ENCODE peak calls at places on chromosome 19, in nine cellular contexts. One of them, this sample, is unnamed.

GRCh38 chr19:7211191-7211988 is 82.8 kb downstream of the INSR start:
- DNase-seq in GM23338: no peak
- DNase-seq in GM12865: no peak
- DNase-seq in lower leg skin: no peak
- DNase-seq in fibroblast of mammary gland: no peak
- DNase-seq in BJ: no peak
- DNase-seq in AG04450: no peak
- DNase-seq in esophagus squamous epithelium: no peak
- DNase-seq in AG04449: no peak
- DNase-seq in this sample: no peak

GRCh38 chr19:53908933-53909415 is at the start of gene CACNG7:
- DNase-seq in BJ: no peak
- DNase-seq in lower leg skin: no peak
- DNase-seq in fibroblast of mammary gland: no peak
- DNase-seq in AG04450: no peak
- DNase-seq in AG04449: no peak
- DNase-seq in esophagus squamous epithelium: no peak
- DNase-seq in GM12865: no peak
- DNase-seq in GM23338: peak; percentile 83
- DNase-seq in this sample: no peak

GRCh38 chr19:19900124-19900523 is 622 bp upstream of the ZNF93 start:
- DNase-seq in lower leg skin: no peak
- DNase-seq in BJ: peak; percentile 17
- DNase-seq in esophagus squamous epithelium: no peak
- DNase-seq in AG04449: peak; percentile 16
- DNase-seq in fibroblast of mammary gland: peak; percentile 79
- DNase-seq in GM12865: no peak
- DNase-seq in AG04450: peak; percentile 61
- DNase-seq in GM23338: peak; percentile 33
- DNase-seq in this sample: no peak

GRCh38 chr19:18280247-18281081 is 958 bp downstream of the JUND start:
- DNase-seq in fibroblast of mammary gland: peak; percentile 66
- DNase-seq in BJ: no peak
- DNase-seq in AG04450: no peak
- DNase-seq in GM12865: peak; percentile 93
- DNase-seq in AG04449: no peak
- DNase-seq in esophagus squamous epithelium: peak; percentile 52
- DNase-seq in GM23338: peak; percentile 46
- DNase-seq in lower leg skin: peak; percentile 71
- DNase-seq in this sample: peak; percentile 82

GRCh38 chr19:47499863-47500830 is 14.7 kb downstream of the NAPA start:
- DNase-seq in esophagus squamous epithelium: no peak
- DNase-seq in fibroblast of mammary gland: no peak
- DNase-seq in GM23338: peak; percentile 71
- DNase-seq in AG04449: no peak
- DNase-seq in GM12865: no peak
- DNase-seq in AG04450: no peak
- DNase-seq in BJ: no peak
- DNase-seq in lower leg skin: no peak
- DNase-seq in this sample: no peak

GRCh38 chr19:38852231-38853044 is 2.7 kb upstream of the HNRNPL start:
- DNase-seq in GM23338: peak; percentile 78
- DNase-seq in GM12865: peak; percentile 81
- DNase-seq in esophagus squamous epithelium: no peak
- DNase-seq in lower leg skin: peak; percentile 70
- DNase-seq in AG04449: no peak
- DNase-seq in fibroblast of mammary gland: peak; percentile 75
- DNase-seq in BJ: no peak
- DNase-seq in AG04450: no peak
- DNase-seq in this sample: peak; percentile 58

GRCh38 chr19:1455336-1456120 is 5.6 kb downstream of the APC2 start:
- DNase-seq in AG04449: no peak
- DNase-seq in GM12865: peak; percentile 68
- DNase-seq in GM23338: peak; percentile 100
- DNase-seq in fibroblast of mammary gland: peak; percentile 69
- DNase-seq in esophagus squamous epithelium: no peak
- DNase-seq in AG04450: no peak
- DNase-seq in lower leg skin: peak; percentile 40
- DNase-seq in BJ: no peak
- DNase-seq in this sample: peak; percentile 94

GRCh38 chr19:44755219-44755618 is 6.7 kb downstream of the BCL3 start:
- DNase-seq in BJ: no peak
- DNase-seq in lower leg skin: no peak
- DNase-seq in esophagus squamous epithelium: no peak
- DNase-seq in GM12865: no peak
- DNase-seq in AG04449: no peak
- DNase-seq in AG04450: no peak
- DNase-seq in fibroblast of mammary gland: no peak
- DNase-seq in GM23338: no peak
- DNase-seq in this sample: no peak

GRCh38 chr19:28700176-28700575 is 512.8 kb downstream of the UQCRFS1 start:
- DNase-seq in esophagus squamous epithelium: no peak
- DNase-seq in lower leg skin: no peak
- DNase-seq in AG04449: no peak
- DNase-seq in GM12865: no peak
- DNase-seq in GM23338: no peak
- DNase-seq in BJ: no peak
- DNase-seq in AG04450: no peak
- DNase-seq in fibroblast of mammary gland: no peak
- DNase-seq in this sample: no peak

GRCh38 chr19:46850228-46851203 is at the start of gene AP2S1:
- DNase-seq in esophagus squamous epithelium: peak; percentile 89
- DNase-seq in BJ: peak; percentile 98
- DNase-seq in fibroblast of mammary gland: peak; percentile 99
- DNase-seq in lower leg skin: peak; percentile 99
- DNase-seq in AG04450: peak; percentile 96
- DNase-seq in GM12865: peak; percentile 97
- DNase-seq in GM23338: peak; percentile 100
- DNase-seq in AG04449: peak; percentile 95
- DNase-seq in this sample: peak; percentile 99

GRCh38 chr19:38850976-38851621 is 1.3 kb upstream of the HNRNPL start:
- DNase-seq in lower leg skin: no peak
- DNase-seq in BJ: no peak
- DNase-seq in AG04449: no peak
- DNase-seq in fibroblast of mammary gland: no peak
- DNase-seq in AG04450: no peak
- DNase-seq in esophagus squamous epithelium: no peak
- DNase-seq in GM23338: peak; percentile 65
- DNase-seq in GM12865: peak; percentile 36
- DNase-seq in this sample: no peak

GRCh38 chr19:34962281-34962944 is 1.6 kb downstream of the ZNF792 start:
- DNase-seq in lower leg skin: no peak
- DNase-seq in AG04450: no peak
- DNase-seq in BJ: no peak
- DNase-seq in fibroblast of mammary gland: no peak
- DNase-seq in GM12865: no peak
- DNase-seq in GM23338: no peak
- DNase-seq in esophagus squamous epithelium: no peak
- DNase-seq in AG04449: no peak
- DNase-seq in this sample: no peak

GRCh38 chr19:3575260-3575741 is 2.6 kb downstream of the HMG20B start:
- DNase-seq in BJ: no peak
- DNase-seq in GM12865: peak; percentile 73
- DNase-seq in esophagus squamous epithelium: no peak
- DNase-seq in AG04450: no peak
- DNase-seq in lower leg skin: no peak
- DNase-seq in fibroblast of mammary gland: no peak
- DNase-seq in GM23338: peak; percentile 80
- DNase-seq in AG04449: no peak
- DNase-seq in this sample: peak; percentile 79

GRCh38 chr19:7006305-7006704 is 14.9 kb downstream of the MBD3L2B start:
- DNase-seq in GM23338: no peak
- DNase-seq in GM12865: no peak
- DNase-seq in fibroblast of mammary gland: no peak
- DNase-seq in esophagus squamous epithelium: no peak
- DNase-seq in BJ: no peak
- DNase-seq in AG04449: no peak
- DNase-seq in lower leg skin: no peak
- DNase-seq in AG04450: no peak
- DNase-seq in this sample: no peak

GRCh38 chr19:15161028-15161984 is 39.5 kb downstream of the NOTCH3 start:
- DNase-seq in GM23338: peak; percentile 38
- DNase-seq in esophagus squamous epithelium: no peak
- DNase-seq in GM12865: peak; percentile 67
- DNase-seq in AG04450: no peak
- DNase-seq in fibroblast of mammary gland: peak; percentile 25
- DNase-seq in BJ: no peak
- DNase-seq in lower leg skin: no peak
- DNase-seq in AG04449: no peak
- DNase-seq in this sample: peak; percentile 66
- TF ChIP-seq CTCF in GM23338: peak; percentile 43
- TF ChIP-seq CTCF in esophagus squamous epithelium: no peak
- TF ChIP-seq CTCF in GM12865: peak; percentile 71
- TF ChIP-seq CTCF in AG04450: peak; percentile 48
- TF ChIP-seq CTCF in fibroblast of mammary gland: peak; percentile 30
- TF ChIP-seq CTCF in BJ: peak; percentile 50
- TF ChIP-seq CTCF in lower leg skin: no peak
- TF ChIP-seq CTCF in AG04449: peak; percentile 22
- TF ChIP-seq CTCF in this sample: peak; percentile 50

DNA sequence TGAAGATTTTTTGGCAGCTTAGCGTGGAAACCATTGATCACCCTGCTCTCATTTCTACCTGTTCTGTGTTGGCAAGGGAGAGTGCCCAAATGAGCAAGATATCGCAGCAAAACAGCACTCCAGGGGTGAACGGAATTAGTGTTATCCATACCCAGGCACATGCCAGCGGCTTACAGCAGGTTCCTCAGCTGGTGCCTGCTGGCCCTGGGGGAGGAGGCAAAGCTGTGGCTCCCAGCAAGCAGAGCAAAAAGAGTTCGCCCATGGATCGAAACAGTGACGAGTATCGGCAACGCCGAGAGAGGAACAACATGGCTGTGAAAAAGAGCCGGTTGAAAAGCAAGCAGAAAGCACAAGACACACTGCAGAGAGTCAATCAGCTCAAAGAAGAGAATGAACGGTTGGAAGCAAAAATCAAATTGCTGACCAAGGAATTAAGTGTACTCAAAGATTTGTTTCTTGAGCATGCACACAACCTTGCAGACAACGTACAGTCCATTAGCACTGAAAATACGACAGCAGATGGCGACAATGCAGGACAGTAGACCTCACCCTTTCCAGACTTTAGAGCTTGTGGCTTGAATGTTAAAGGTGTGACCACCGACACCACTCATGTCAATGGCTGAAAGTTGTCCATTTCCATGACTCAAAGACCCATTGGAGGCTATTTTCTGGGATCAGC is 5.8 kb downstream of the CEBPG start:
- DNase-seq in BJ: no peak
- DNase-seq in GM23338: no peak
- DNase-seq in lower leg skin: no peak
- DNase-seq in fibroblast of mammary gland: no peak
- DNase-seq in AG04449: no peak
- DNase-seq in esophagus squamous epithelium: no peak
- DNase-seq in AG04450: no peak
- DNase-seq in GM12865: no peak
- DNase-seq in this sample: no peak
- TF ChIP-seq CTCF in BJ: no peak
- TF ChIP-seq CTCF in GM23338: no peak
- TF ChIP-seq CTCF in lower leg skin: no peak
- TF ChIP-seq CTCF in fibroblast of mammary gland: no peak
- TF ChIP-seq CTCF in AG04449: no peak
- TF ChIP-seq CTCF in esophagus squamous epithelium: no peak
- TF ChIP-seq CTCF in AG04450: no peak
- TF ChIP-seq CTCF in GM12865: no peak
- TF ChIP-seq CTCF in this sample: no peak

DNA sequence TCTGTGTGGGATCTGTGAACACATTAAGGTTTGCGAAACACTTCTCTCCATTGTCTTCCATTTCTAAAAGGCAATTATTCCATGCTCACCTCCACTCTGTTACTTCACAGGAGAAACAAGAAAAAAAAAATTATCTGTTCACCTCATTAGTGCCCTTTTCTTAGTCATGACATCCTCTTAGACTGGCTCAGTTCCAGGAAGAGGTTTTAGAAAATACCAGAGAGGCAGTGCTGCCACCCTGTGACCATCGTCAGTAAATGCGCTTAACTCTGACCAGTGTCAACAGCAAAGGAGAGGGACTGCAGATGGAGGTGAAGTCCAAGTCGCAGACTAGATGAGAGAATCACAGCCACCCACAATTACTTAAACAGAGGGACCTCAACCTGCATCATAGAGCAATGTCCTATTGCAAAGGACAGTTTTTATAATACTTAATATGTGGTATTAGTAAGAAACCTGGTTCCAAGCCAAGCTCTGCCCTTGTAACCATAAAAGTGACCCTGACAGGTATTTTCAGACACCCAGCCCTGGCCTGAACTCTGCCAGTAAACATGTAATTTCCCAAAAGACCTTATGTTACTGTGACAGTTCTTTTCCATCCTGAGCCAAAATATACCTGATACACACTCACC is 19.4 kb downstream of the CEACAM21 start:
- DNase-seq in esophagus squamous epithelium: no peak
- DNase-seq in lower leg skin: no peak
- DNase-seq in AG04450: peak; percentile 6
- DNase-seq in BJ: peak; percentile 12
- DNase-seq in fibroblast of mammary gland: peak; percentile 86
- DNase-seq in GM12865: peak; percentile 89
- DNase-seq in AG04449: peak; percentile 12
- DNase-seq in GM23338: peak; percentile 82
- DNase-seq in this sample: peak; percentile 92
- TF ChIP-seq CTCF in esophagus squamous epithelium: no peak
- TF ChIP-seq CTCF in lower leg skin: no peak
- TF ChIP-seq CTCF in AG04450: peak; percentile 59
- TF ChIP-seq CTCF in BJ: peak; percentile 64
- TF ChIP-seq CTCF in fibroblast of mammary gland: peak; percentile 69
- TF ChIP-seq CTCF in GM12865: peak; percentile 76
- TF ChIP-seq CTCF in AG04449: peak; percentile 59
- TF ChIP-seq CTCF in GM23338: peak; percentile 79
- TF ChIP-seq CTCF in this sample: peak; percentile 64

DNA sequence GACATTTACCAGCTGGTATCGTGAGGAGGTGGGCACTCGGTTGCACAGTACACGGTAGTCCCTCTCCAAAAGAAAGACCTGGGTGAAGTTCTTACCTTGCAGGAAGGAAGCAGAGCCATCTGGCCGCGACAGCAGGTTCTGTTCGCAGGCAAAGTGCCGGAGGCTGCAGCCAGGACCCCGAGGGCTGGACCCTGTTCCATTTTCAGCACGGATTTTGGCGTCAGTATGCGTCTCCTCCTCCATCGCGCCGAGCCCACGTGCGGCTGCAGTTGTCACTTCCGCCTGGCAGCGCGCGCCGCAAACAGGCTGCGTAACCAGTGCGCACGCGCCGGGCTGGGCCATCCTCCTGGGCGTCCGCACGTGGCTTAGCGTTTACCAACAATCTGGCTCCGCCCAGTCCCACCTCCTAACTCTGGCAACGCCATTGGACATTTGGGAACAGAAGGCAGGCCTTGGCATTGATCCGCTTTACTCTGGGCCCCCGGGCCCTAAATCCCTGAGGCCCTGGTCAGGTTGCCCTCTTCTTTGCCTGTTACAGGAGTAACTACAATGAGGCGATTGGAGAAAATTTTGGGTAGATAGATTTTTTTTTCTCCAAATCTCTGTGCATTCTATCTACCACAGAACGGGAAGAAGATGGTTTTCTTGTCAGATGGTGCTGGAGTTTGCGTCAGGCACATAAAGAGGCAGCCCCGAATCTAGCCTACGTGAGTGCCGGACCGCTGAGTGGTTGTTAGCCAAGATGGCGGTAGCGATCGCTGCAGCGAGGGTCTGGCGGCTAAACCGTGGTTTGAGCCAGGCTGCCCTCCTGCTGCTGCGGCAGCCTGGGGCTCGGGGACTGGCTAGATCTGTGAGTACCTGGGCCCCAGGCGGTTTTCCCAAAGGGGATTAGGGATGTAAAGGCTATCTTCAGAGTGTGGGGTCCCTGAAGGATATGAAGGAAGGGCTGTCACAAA is at the start of the genes BCKDHA and EXOSC5:
- DNase-seq in BJ: peak; percentile 98
- DNase-seq in AG04449: peak; percentile 97
- DNase-seq in AG04450: peak; percentile 100
- DNase-seq in lower leg skin: peak; percentile 99
- DNase-seq in esophagus squamous epithelium: peak; percentile 94
- DNase-seq in fibroblast of mammary gland: peak; percentile 100
- DNase-seq in GM12865: peak; percentile 100
- DNase-seq in GM23338: peak; percentile 100
- DNase-seq in this sample: peak; percentile 100
- TF ChIP-seq CTCF in BJ: no peak
- TF ChIP-seq CTCF in AG04449: no peak
- TF ChIP-seq CTCF in AG04450: no peak
- TF ChIP-seq CTCF in lower leg skin: no peak
- TF ChIP-seq CTCF in esophagus squamous epithelium: no peak
- TF ChIP-seq CTCF in fibroblast of mammary gland: no peak
- TF ChIP-seq CTCF in GM12865: no peak
- TF ChIP-seq CTCF in GM23338: no peak
- TF ChIP-seq CTCF in this sample: no peak

This sample was measured in MCF 10A.